ENCODE peak calls at places on chromosomes 7 and 10, in nine cellular contexts. J is Caco-2; I is lower lobe of right lung; Y is ovary; O is esophagus squamous epithelium; G is uterus; N is MM.1S; Q is CD4-positive, alpha-beta memory T cell; L is tibial artery. R is an unnamed sample. For H3K9me3, the result is how much of the 10 kb centered on the place peaks cover.

GRCh38 chr7:33578166-33578565 is 327.2 kb upstream of the BMPER start:
- DNase-seq in J (no peak), I (no peak), Y (no peak), O (no peak), G (no peak), N (no peak), Q (no peak), L (no peak), R (no peak)

GRCh38 chr7:147079083-147079482 is 962.5 kb downstream of the CNTNAP2 start:
- DNase-seq in J (no peak), I (no peak), Y (no peak), O (no peak), G (no peak), N (no peak), Q (no peak), L (no peak), R (no peak)

GRCh38 chr10:99754670-99755069 is 22.6 kb downstream of the CUTC start:
- DNase-seq in J (no peak), I (no peak), Y (no peak), O (no peak), G (no peak), N (no peak), Q (no peak), L (no peak), R (no peak)

GRCh38 chr7:136104269-136104603 is 127.1 kb upstream of the MTPN start:
- DNase-seq in J (no peak), I (no peak), Y (no peak), O (no peak), G (no peak), N (no peak), Q (no peak), L (no peak), R (no peak)

GRCh38 chr7:40418445-40418844 is 283.6 kb downstream of the SUGCT start:
- DNase-seq in J (no peak), I (no peak), Y (no peak), O (no peak), G (no peak), N (no peak), Q (no peak), L (no peak), R (no peak)

GRCh38 chr7:85070967-85071628 is 115.8 kb downstream of the SEMA3D start:
- DNase-seq in J (no peak), I (no peak), Y (no peak), O (no peak), G (no peak), N (no peak), Q (no peak), L (no peak), R (no peak)

GRCh38 chr7:22248111-22248809 is 108.7 kb downstream of the RAPGEF5 start:
- DNase-seq in J (no peak), I (no peak), Y (no peak), O (no peak), G (no peak), N (no peak), Q (no peak), L (no peak), R (no peak)

GRCh38 chr10:94183666-94184264 is 179.0 kb downstream of the NOC3L start:
- DNase-seq in J (no peak), I (no peak), Y (no peak), O (no peak), G (no peak), N (no peak), Q (no peak), L (no peak), R (no peak)

GRCh38 chr7:57384380-57384779 is 65.6 kb upstream of the ZNF716 start:
- DNase-seq in J (no peak), I (no peak), Y (no peak), O (no peak), G (no peak), N (no peak), Q (no peak), L (no peak), R (no peak)

GRCh38 chr7:57385668-57386067 is 64.3 kb upstream of the ZNF716 start:
- DNase-seq in J (no peak), I (no peak), Y (no peak), O (no peak), G (no peak), N (no peak), Q (no peak), L (no peak), R (no peak)

GRCh38 chr7:57388761-57389160 is 61.2 kb upstream of the ZNF716 start:
- DNase-seq in J (no peak), I (no peak), Y (no peak), O (no peak), G (no peak), N (no peak), Q (no peak), L (no peak), R (no peak)
- H3K9me3 ChIP-seq in J (under half), I (under half), Y (under half), O (under half), G (under half), N (under half), Q (under half), L (under half), R (under half)

GRCh38 chr10:38045129-38045528 is 34.7 kb downstream of the ZNF33A start:
- DNase-seq in J (no peak), I (no peak), Y (no peak), O (no peak), G (no peak), N (no peak), Q (no peak), L (no peak), R (no peak)
- H3K9me3 ChIP-seq in J (under half), I (under half), Y (under half), O (under half), G (under half), N (under half), Q (under half), L (under half), R (under half)

DNA sequence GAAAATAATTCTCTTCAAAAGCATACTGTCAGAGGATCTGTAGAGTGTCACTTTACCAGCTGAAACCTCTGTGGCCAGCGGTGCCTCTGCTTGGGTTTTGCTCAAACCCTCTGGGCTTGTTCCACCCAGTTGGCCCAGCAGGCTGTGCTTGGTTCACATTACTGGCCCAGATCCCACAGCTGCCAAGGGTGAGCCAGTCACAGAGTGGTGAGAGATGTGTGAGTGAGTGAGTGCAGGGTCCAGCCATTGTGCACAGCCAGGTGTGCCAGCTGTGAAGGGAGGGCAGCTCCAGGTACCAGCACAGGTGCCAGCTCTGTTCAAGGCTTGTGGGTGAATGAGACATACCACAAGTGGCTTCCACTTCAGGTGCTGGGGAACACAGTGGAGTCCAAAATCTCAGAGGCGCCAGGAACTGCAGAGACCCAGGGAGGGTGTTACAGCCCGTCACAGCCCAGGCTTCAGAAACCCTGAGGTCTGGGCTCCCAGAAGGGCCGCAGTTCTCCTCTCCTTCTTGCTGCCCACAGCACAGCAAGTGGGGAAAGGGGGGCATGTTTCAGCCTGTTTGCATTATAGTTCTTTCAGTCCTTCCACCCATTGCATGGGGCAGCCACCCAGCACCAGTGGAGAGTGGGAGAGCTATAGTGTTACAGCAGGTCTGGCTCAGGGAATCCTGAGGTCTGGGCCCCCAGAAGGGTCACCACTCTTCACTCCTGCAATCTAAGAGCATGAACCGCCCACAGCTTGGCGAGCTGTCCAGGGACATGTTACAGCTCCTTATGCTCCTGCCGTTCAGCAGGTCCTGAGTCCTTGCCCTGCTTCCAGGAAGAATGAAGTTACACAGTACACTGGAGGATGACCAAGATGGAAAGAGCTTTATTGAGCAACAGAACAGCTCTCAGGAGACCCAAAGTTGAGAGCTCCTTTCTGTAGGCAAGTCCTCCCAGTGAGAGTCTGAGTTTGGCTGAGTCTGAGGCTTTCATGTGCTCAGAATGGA is 931.7 kb upstream of the SORCS1 start:
- DNase-seq in J (no peak), I (no peak), Y (no peak), O (no peak), G (no peak), N (no peak), Q (no peak), L (no peak), R (no peak)
- H3K9me3 ChIP-seq in J (under half), I (under half), Y (under half), O (under half), G (under half), N (under half), Q (under half), L (under half), R (under half)

GRCh38 chr7:392822-393221 is 102.9 kb downstream of the FOXL3 start:
- DNase-seq in J (no peak), I (no peak), Y (no peak), O (no peak), G (no peak), N (no peak), Q (no peak), L (no peak), R (no peak)
- H3K9me3 ChIP-seq in J (under half), I (under half), Y (under half), O (under half), G (under half), N (under half), Q (under half), L (under half), R (under half)

DNA sequence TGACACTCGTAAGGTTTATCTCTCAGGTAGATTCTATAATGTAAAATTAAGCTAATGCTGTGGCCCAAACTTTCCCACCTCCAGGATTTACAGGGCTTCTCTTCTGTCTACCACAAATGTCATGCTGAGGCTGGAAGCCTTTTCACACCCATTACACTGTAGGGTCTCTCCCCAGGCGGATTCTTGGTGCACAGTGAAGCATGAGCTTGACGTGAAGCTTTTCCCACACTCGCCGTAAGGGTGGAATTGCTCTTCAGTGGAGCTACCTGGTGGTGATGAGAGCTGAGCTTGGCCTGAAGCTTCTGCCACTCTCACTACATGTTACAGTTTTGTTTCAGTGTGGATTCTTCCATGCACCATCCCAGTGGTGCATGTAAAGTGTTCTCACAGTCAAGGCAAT is 11.4 kb downstream of the FAM200A start:
- DNase-seq in J (no peak), I (no peak), Y (no peak), O (no peak), G (no peak), N (no peak), Q (no peak), L (no peak), R (no peak)
- H3K9me3 ChIP-seq in J (under half), I (under half), Y (under half), O (under half), G (under half), N (under half), Q (under half), L (under half), R (under half)

GRCh38 chr7:41758321-41758720 is 55.4 kb upstream of the INHBA start:
- DNase-seq in J (no peak), I (no peak), Y (no peak), O (no peak), G (no peak), N (no peak), Q (no peak), L (no peak), R (no peak)
- H3K9me3 ChIP-seq in J (under half), I (under half), Y (under half), O (under half), G (under half), N (under half), Q (under half), L (under half), R (under half)

R was measured in T-helper 17 cell.